ENCODE peak calls at places on chromosomes 5 and 9, in five cellular contexts. V is effector CD4-positive, alpha-beta T cell; L is HT1080; G is HFFc6; H is B cell. T is an unnamed sample.

GRCh38 chr9:131657456-131657855 is 82.4 kb downstream of the RAPGEF1 start:
- DNase-seq in V (no peak), L (no peak), G (no peak), H (no peak), T (no peak)

GRCh38 chr9:75200892-75201470 is 112.7 kb downstream of the OSTF1 start:
- DNase-seq in V (peak; percentile 4), L (peak; percentile 25), G (peak; percentile 34), H (peak; percentile 24), T (no peak)

GRCh38 chr9:98432134-98432533 is 176.7 kb upstream of the TBC1D2 start:
- DNase-seq in V (no peak), L (no peak), G (no peak), H (no peak), T (no peak)

GRCh38 chr5:134648425-134649162 is at the start of gene SEC24A:
- DNase-seq in V (peak; percentile 85), L (peak; percentile 91), G (peak; percentile 91), H (peak; percentile 95), T (peak; percentile 90)

GRCh38 chr9:75927351-75927750 is 36.9 kb downstream of the PCSK5 start:
- DNase-seq in V (no peak), L (no peak), G (no peak), H (no peak), T (no peak)

GRCh38 chr9:84667571-84668203 is 1.8 kb upstream of the NTRK2 start:
- DNase-seq in V (no peak), L (no peak), G (no peak), H (no peak), T (peak; percentile 17)

GRCh38 chr5:132425009-132425937 is 55.8 kb downstream of the SLC22A5 start:
- DNase-seq in V (peak; percentile 68), L (peak; percentile 77), G (peak; percentile 85), H (peak; percentile 74), T (no peak)

GRCh38 chr9:126788046-126788445 is 16.8 kb upstream of the ZBTB43 start:
- DNase-seq in V (no peak), L (no peak), G (no peak), H (no peak), T (no peak)

GRCh38 chr9:120876842-120877240 is at the start of gene PHF19:
- DNase-seq in V (peak; percentile 19), L (no peak), G (no peak), H (peak; percentile 80), T (no peak)

GRCh38 chr5:77155179-77155839 is 55.2 kb upstream of the PDE8B start:
- DNase-seq in V (peak; percentile 24), L (no peak), G (no peak), H (no peak), T (no peak)

GRCh38 chr9:30348904-30349303 is 2035.5 kb upstream of the ACO1 start:
- DNase-seq in V (no peak), L (no peak), G (no peak), H (no peak), T (no peak)

GRCh38 chr9:113875917-113876805 is at the start of gene ZNF618:
- DNase-seq in V (no peak), L (no peak), G (no peak), H (peak; percentile 85), T (peak; percentile 38)

GRCh38 chr9:36517131-36517530 is 55.6 kb upstream of the MELK start:
- DNase-seq in V (no peak), L (no peak), G (no peak), H (no peak), T (no peak)

GRCh38 chr5:139664273-139664693 is 16.1 kb downstream of the CXXC5 start:
- DNase-seq in V (no peak), L (no peak), G (no peak), H (peak; percentile 71), T (no peak)

GRCh38 chr9:127308559-127309429 is 44.2 kb downstream of the GARNL3 start:
- DNase-seq in V (no peak), L (no peak), G (peak; percentile 15), H (no peak), T (no peak)

GRCh38 chr9:8012986-8013385 is 213.4 kb upstream of the DMAC1 start:
- DNase-seq in V (no peak), L (no peak), G (no peak), H (no peak), T (no peak)

GRCh38 chr5:62977641-62978040 is 399.0 kb downstream of the LRRC70 start:
- DNase-seq in V (no peak), L (no peak), G (no peak), H (no peak), T (peak; percentile 19)

GRCh38 chr9:5750569-5750968 is 82.3 kb downstream of the ERMP1 start:
- DNase-seq in V (no peak), L (no peak), G (no peak), H (no peak), T (no peak)

GRCh38 chr9:81499021-81499454 is 190.3 kb downstream of the TLE1 start:
- DNase-seq in V (no peak), L (no peak), G (peak; percentile 68), H (no peak), T (no peak)

GRCh38 chr9:128192601-128193371 is 1.4 kb upstream of the CIZ1 start:
- DNase-seq in V (peak; percentile 31), L (no peak), G (peak; percentile 96), H (peak; percentile 80), T (peak; percentile 30)

GRCh38 chr5:176823869-176824412 is 13.6 kb downstream of the UNC5A start:
- DNase-seq in V (no peak), L (no peak), G (no peak), H (no peak), T (peak; percentile 54)

GRCh38 chr5:57832873-57833272 is 350.3 kb upstream of the ACTBL2 start:
- DNase-seq in V (no peak), L (no peak), G (no peak), H (no peak), T (no peak)

GRCh38 chr9:121138973-121139372 is 62.7 kb downstream of the RAB14 start:
- DNase-seq in V (no peak), L (no peak), G (no peak), H (no peak), T (no peak)

T was measured in WTC11.